ENCODE peak calls at places on chromosomes 16 and 17, in four cellular contexts. Z is coronary artery, U is BE2C, N is body of pancreas. A is an unnamed sample.

GRCh38 chr16:89164436-89164835 is 7.1 kb upstream of the CDH15 start:
- DNase-seq in Z (no peak), U (no peak), N (no peak), A (no peak)

GRCh38 chr16:67145746-67146145 is 5.1 kb downstream of the B3GNT9 start:
- DNase-seq in Z (no peak), U (no peak), N (no peak), A (no peak)

GRCh38 chr17:74862108-74862901 is 2.6 kb upstream of the GRIN2C start:
- DNase-seq in Z (no peak), U (peak), N (peak), A (peak)

GRCh38 chr17:47708312-47708863 is 14.4 kb downstream of the TBKBP1 start:
- DNase-seq in Z (no peak), U (no peak), N (no peak), A (no peak)

GRCh38 chr16:69397821-69398521 is 12.2 kb upstream of the TERF2 start:
- DNase-seq in Z (no peak), U (peak), N (peak), A (peak)

GRCh38 chr16:12629271-12629670 is 174.4 kb downstream of the CPPED1 start:
- DNase-seq in Z (peak), U (no peak), N (no peak), A (no peak)

GRCh38 chr16:19515765-19516164 is 6.1 kb downstream of the GDE1 start:
- DNase-seq in Z (no peak), U (no peak), N (no peak), A (no peak)

GRCh38 chr17:53628011-53628410 is 194.7 kb upstream of the KIF2B start:
- DNase-seq in Z (no peak), U (no peak), N (no peak), A (no peak)

GRCh38 chr16:50547340-50547865 is 793 bp upstream of the NKD1 start:
- DNase-seq in Z (no peak), U (peak), N (peak), A (peak)

GRCh38 chr16:21301168-21301894 is 23.2 kb upstream of the CRYM start:
- DNase-seq in Z (peak), U (peak), N (peak), A (peak)
- TF ChIP-seq CTCF in Z (no peak), U (no peak), N (peak), A (no peak)

GRCh38 chr17:2174048-2174447 is 119.1 kb downstream of the HIC1 start:
- DNase-seq in Z (no peak), U (no peak), N (no peak), A (no peak)

GRCh38 chr17:2176484-2177175 is 121.7 kb downstream of the HIC1 start:
- DNase-seq in Z (no peak), U (no peak), N (no peak), A (no peak)

GRCh38 chr17:2175294-2175628 is 120.4 kb downstream of the HIC1 start:
- DNase-seq in Z (no peak), U (no peak), N (no peak), A (no peak)

GRCh38 chr17:2173005-2173404 is 118.1 kb downstream of the HIC1 start:
- DNase-seq in Z (no peak), U (no peak), N (no peak), A (no peak)

GRCh38 chr17:2174471-2175293 is 119.8 kb downstream of the HIC1 start:
- DNase-seq in Z (no peak), U (peak), N (peak), A (no peak)
- TF ChIP-seq CTCF in Z (no peak), U (no peak), N (no peak), A (no peak)

DNA sequence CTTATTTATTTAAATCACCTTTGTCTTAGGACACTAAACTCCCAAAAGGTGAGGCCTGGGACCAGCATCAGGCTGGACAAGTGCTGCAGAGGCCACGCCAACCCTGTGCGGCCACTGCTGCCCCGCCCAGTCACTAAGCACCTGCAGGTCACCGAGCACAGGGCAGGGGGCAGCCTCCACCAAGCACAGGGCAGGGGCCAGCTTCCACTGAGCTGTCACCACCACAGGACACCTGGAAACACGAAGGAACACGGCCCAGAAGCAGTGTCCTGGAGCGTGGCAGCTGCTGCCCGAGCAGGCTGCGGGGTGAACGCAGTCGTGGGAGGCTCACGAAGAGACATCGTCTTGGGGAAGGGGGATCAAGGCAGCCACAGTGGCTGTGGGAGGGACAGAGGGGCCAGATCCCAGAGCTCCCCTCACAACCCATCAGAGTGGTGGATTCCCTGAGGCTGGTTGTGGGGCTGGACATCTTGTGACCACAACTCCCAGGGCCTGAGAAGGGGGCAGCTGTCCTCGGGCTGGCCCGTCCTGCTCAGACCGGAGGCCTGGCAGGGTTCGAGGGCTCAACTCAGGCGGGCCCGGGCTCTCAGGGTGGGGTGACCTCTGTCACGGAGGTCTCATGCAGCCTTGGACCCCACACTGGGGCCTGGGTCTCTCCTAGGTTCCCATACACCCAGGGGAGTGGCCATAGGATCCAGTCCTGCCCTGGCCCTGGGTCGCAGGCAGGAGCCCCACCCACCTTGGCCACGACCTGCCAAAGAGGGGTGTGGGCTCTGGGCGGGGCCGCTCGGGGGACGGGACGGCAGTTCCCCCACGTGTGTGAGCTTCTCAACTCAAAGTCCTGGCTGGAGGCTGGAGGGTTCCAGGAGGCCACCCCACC is 18.7 kb downstream of the RAB40B start:
- DNase-seq in Z (no peak), U (no peak), N (no peak), A (no peak)
- TF ChIP-seq CTCF in Z (no peak), U (no peak), N (no peak), A (no peak)

GRCh38 chr16:57535680-57536305 is 578 bp downstream of the CCDC102A start:
- DNase-seq in Z (peak), U (peak), N (peak), A (peak)
- TF ChIP-seq CTCF in Z (no peak), U (peak), N (no peak), A (no peak)

GRCh38 chr16:82741073-82741615 is 114.4 kb downstream of the CDH13 start:
- DNase-seq in Z (no peak), U (no peak), N (no peak), A (no peak)
- TF ChIP-seq CTCF in Z (no peak), U (no peak), N (no peak), A (no peak)

GRCh38 chr16:73058616-73059409 is 10.9 kb upstream of the ZFHX3 start:
- DNase-seq in Z (no peak), U (peak), N (peak), A (peak)

GRCh38 chr16:73058221-73058615 is 10.3 kb upstream of the ZFHX3 start:
- DNase-seq in Z (no peak), U (peak), N (peak), A (peak)

GRCh38 chr16:73056383-73056782 is 8.5 kb upstream of the ZFHX3 start:
- DNase-seq in Z (no peak), U (no peak), N (no peak), A (no peak)

GRCh38 chr16:73056911-73057310 is 9.0 kb upstream of the ZFHX3 start:
- DNase-seq in Z (no peak), U (no peak), N (no peak), A (no peak)

GRCh38 chr16:73057369-73058210 is 9.7 kb upstream of the ZFHX3 start:
- DNase-seq in Z (no peak), U (peak), N (peak), A (peak)
- TF ChIP-seq CTCF in Z (no peak), U (peak), N (peak), A (no peak)

DNA sequence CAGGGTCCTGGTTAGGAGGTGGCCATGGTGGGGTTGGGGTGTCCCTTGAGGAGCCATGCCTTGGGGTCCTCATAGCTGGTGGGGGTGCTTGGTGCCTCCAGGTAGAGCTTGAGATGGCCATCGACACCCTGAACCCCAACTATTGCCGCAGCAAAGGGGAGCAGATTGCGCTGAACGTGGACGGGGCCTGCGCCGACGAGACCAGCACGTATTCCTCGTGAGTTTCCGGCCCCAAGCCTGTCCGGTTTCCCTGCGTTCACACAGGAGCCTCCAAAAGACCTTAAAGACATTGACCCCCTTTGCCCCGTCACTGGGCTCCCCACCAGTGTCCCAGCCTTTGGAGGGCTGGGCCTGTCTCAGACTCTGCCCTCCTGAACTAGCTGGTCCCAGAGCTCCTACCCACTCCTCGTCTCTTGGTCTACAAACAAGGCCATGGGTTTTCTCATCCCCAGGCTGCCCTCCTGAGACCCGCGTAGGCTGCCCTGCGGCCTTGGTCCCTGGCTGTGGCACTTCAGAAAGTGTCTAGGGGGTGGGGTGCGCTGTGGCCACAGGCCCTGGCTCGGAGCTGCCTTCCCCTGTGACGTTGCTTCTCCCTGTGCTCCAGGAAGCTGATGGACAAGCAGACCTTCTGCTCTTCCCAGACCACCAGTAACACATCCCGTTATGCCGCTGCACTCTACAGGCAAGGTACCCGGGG is 11.8 kb downstream of the POLR3E start:
- DNase-seq in Z (no peak), U (no peak), N (no peak), A (no peak)
- TF ChIP-seq CTCF in Z (no peak), U (no peak), N (no peak), A (no peak)

GRCh38 chr16:68374251-68374805 is 63.5 kb downstream of the PRMT7 start:
- DNase-seq in Z (no peak), U (no peak), N (no peak), A (no peak)
- TF ChIP-seq CTCF in Z (no peak), U (no peak), N (no peak), A (no peak)

GRCh38 chr16:85689950-85690320 is 1.2 kb upstream of the GINS2 start:
- DNase-seq in Z (no peak), U (no peak), N (no peak), A (no peak)
- TF ChIP-seq CTCF in Z (no peak), U (no peak), N (no peak), A (no peak)

DNA sequence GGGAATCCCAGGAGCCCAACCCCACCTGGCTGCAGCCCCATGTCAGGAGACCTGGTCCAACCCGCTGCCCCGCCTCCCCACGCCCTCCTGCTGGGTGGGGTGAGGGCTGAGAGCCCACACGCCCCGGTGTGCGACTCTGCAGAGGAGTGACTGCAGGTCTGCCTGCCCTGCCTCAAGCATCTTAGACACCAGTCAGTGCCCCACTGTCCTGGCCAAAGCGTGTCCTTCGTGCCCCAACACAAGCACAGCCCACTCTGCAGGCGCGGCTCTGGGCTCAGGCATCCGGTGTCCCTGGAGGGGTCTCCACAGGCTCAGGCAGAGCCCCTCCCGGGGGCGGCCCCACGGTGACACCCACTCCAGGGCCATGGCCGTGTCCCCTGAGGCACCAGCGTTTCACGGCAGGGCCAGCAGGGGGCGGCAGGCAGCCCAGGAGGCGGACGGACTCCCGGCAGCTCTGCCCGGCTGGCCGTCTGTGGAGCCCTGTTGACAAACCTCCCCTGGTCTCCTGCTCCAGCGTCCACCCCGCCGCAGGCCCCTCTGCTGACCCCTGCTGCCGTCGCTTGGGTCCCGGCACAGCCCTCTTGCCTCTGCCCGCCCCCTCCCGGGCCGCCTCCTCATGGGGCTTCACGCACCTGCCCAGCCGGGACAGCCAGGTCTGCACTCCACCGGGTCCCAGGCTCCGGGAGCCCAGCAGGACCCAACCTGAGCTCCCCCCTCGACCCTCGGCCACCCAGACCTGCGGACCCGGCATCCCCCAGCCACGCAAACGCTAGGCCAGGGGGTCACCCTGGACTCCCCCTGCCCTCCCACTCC is 8.6 kb upstream of the UBE2I start:
- DNase-seq in Z (no peak), U (peak), N (peak), A (peak)
- TF ChIP-seq CTCF in Z (peak), U (peak), N (peak), A (peak)